ENCODE peak calls at places on chromosome 13, in eight cellular contexts. F, K, W, B, Q, A, S and T are unnamed samples. For H3K4me1, the result is how much of the 10 kb centered on the place peaks cover.

GRCh38 chr13:23380534-23380933 is 53.0 kb downstream of the SACS start:
- DNase-seq in F (no peak), K (no peak), W (no peak), B (no peak), Q (no peak), A (no peak), S (no peak), T (no peak)

GRCh38 chr13:26095846-26096245 is 44.0 kb upstream of the SHISA2 start:
- DNase-seq in F (no peak), K (no peak), W (no peak), B (no peak), Q (no peak), A (no peak), S (no peak), T (no peak)

GRCh38 chr13:75195479-75196111 is 286.4 kb downstream of the TBC1D4 start:
- DNase-seq in F (no peak), K (no peak), W (no peak), B (no peak), Q (no peak), A (no peak), S (no peak), T (no peak)

GRCh38 chr13:111790621-111791020 is 276.3 kb upstream of the SOX1 start:
- DNase-seq in F (no peak), K (no peak), W (no peak), B (no peak), Q (no peak), A (no peak), S (no peak), T (no peak)

GRCh38 chr13:66835040-66835628 is 395.0 kb downstream of the PCDH9 start:
- DNase-seq in F (no peak), K (peak), W (no peak), B (peak), Q (no peak), A (peak), S (peak), T (peak)

GRCh38 chr13:113654591-113655357 is 3.2 kb downstream of the ATP4B start:
- DNase-seq in F (no peak), K (peak), W (no peak), B (peak), Q (no peak), A (no peak), S (no peak), T (no peak)

GRCh38 chr13:102293723-102294122 is 108.1 kb downstream of the FGF14 start:
- DNase-seq in F (no peak), K (no peak), W (no peak), B (no peak), Q (no peak), A (no peak), S (no peak), T (no peak)

GRCh38 chr13:39777527-39778061 is 122.1 kb downstream of the COG6 start:
- DNase-seq in F (no peak), K (no peak), W (peak), B (no peak), Q (no peak), A (no peak), S (no peak), T (no peak)

GRCh38 chr13:113410472-113411201 is 42.7 kb downstream of the ADPRHL1 start:
- DNase-seq in F (no peak), K (peak), W (peak), B (peak), Q (no peak), A (no peak), S (peak), T (peak)

GRCh38 chr13:75486654-75487053 is 4.7 kb upstream of the TBC1D4 start:
- DNase-seq in F (no peak), K (no peak), W (no peak), B (no peak), Q (no peak), A (no peak), S (no peak), T (no peak)

GRCh38 chr13:103794526-103794925 is 728.3 kb upstream of the SLC10A2 start:
- DNase-seq in F (no peak), K (no peak), W (no peak), B (no peak), Q (no peak), A (no peak), S (no peak), T (no peak)

GRCh38 chr13:114016321-114017027 is 42.6 kb upstream of the C13orf46 start:
- DNase-seq in F (no peak), K (no peak), W (no peak), B (no peak), Q (no peak), A (no peak), S (no peak), T (no peak)

GRCh38 chr13:70842062-70842644 is 733.9 kb upstream of the KLHL1 start:
- DNase-seq in F (no peak), K (no peak), W (no peak), B (no peak), Q (no peak), A (no peak), S (no peak), T (no peak)

DNA sequence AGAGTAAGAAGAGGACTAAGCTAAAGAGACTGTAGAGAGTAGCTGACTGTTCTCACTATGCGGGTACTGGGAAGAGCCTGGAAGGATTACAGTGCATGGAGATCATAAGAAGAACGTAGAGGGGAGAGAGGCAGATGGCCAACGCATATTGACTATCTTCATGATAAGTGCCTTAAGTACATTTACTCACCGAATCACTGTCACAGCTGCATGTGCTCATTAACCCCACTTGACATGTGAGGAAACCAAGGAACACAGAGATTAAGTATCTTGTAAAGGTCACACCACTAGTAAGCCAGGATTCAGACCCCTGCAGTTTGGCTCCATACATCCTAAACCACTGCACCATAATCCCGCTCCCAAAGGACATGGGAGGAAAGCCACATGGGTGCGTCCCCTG is 34.1 kb downstream of the SMAD9 start:
- DNase-seq in F (no peak), K (no peak), W (no peak), B (no peak), Q (no peak), A (no peak), S (no peak), T (no peak)
- H3K4me1 ChIP-seq in F (under half), K (under half), W (under half), B (under half), Q (under half), A (under half), S (under half), T (under half)

GRCh38 chr13:110347088-110347487 is 40.0 kb downstream of the COL4A2 start:
- DNase-seq in F (no peak), K (peak), W (no peak), B (peak), Q (no peak), A (no peak), S (no peak), T (no peak)

GRCh38 chr13:110349239-110349638 is 42.2 kb downstream of the COL4A2 start:
- DNase-seq in F (no peak), K (no peak), W (no peak), B (peak), Q (no peak), A (no peak), S (no peak), T (peak)

GRCh38 chr13:110348309-110348625 is 41.2 kb downstream of the COL4A2 start:
- DNase-seq in F (no peak), K (no peak), W (no peak), B (no peak), Q (no peak), A (no peak), S (no peak), T (no peak)

GRCh38 chr13:110347535-110348308 is 40.6 kb downstream of the COL4A2 start:
- DNase-seq in F (no peak), K (peak), W (peak), B (peak), Q (no peak), A (peak), S (no peak), T (peak)

GRCh38 chr13:110348751-110349150 is 41.7 kb downstream of the COL4A2 start:
- DNase-seq in F (no peak), K (no peak), W (no peak), B (no peak), Q (no peak), A (no peak), S (no peak), T (no peak)
- H3K4me3 ChIP-seq in F (no peak), K (no peak), W (no peak), B (no peak), Q (no peak), A (no peak), S (no peak), T (no peak)

DNA sequence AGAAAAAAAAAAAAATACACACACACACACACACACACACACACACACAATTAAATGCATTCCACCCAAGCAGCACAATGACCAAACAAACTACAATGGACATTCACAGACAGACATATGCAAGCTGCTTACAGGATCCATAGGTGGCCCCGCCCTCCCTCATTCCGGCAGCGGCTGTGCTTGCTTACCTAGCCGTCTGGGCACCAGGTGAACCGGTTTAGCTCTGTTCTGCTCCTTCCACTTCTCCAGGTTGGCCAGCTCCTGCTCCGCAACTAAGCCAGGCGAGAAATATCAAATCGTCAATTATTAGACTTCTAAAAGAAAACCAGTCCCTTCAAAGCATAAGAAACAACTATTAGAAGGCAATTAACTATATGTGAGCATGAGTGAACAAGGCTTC is 23.1 kb downstream of the EPSTI1 start:
- DNase-seq in F (peak), K (no peak), W (no peak), B (no peak), Q (no peak), A (no peak), S (peak), T (no peak)
- H3K27ac ChIP-seq in F (no peak), K (no peak), W (no peak), B (no peak), Q (no peak), A (no peak), S (peak), T (no peak)

DNA sequence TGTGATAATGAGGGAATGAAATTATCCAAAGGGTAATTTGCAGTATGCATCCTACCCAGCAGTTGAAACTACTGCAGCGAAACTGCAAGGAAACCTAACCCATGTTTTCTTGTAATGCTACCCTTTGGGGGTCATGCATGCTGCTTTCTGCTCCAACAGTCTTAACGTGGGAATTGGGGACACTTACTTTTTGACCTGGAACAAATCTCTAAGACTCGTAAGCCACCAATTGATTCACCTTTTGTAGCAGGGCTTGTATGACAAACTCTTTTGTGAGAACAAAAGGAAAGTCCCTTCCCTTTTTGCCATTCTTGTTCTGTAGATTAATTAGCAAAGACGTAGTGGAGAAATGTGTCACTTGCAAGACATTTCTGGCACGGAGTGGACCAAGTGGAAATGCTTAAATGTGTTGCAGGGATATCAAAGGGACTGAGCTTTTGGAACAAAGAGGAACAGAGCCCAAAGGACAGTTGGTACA is 27.4 kb downstream of the LRCH1 start:
- DNase-seq in F (no peak), K (no peak), W (no peak), B (no peak), Q (no peak), A (no peak), S (no peak), T (no peak)
- H3K4me1 ChIP-seq in F (under half), K (under half), W (under half), B (under half), Q (under half), A (half or more), S (under half), T (half or more)